ENCODE peak calls at places on chromosome 11, in seven cellular contexts. E is endothelial cell; M is stimulated activated CD8-positive, alpha-beta memory T cell treated with anti-CD3 and anti-CD28 coated beads, Interleukin-2, amount 100 ng/mL, for 1 hour; T is Peyer's patch; R is activated T-cell treated with anti-CD3 and anti-CD28 coated beads for 1 hour; S is non-pigmented ciliary epithelial cell; Z is gastrocnemius medialis. Q is an unnamed sample.

GRCh38 chr11:62431171-62431895 is 12.5 kb downstream of the SCGB1A1 start:
- DNase-seq in E (no peak), M (no peak), T (no peak), R (no peak), S (peak), Z (no peak), Q (no peak)

GRCh38 chr11:121965330-121965729 is 150.7 kb downstream of the BLID start:
- DNase-seq in E (no peak), M (no peak), T (no peak), R (no peak), S (peak), Z (no peak), Q (no peak)

GRCh38 chr11:62392944-62393628 is 25.7 kb upstream of the SCGB1A1 start:
- DNase-seq in E (no peak), M (peak), T (no peak), R (no peak), S (no peak), Z (no peak), Q (no peak)

GRCh38 chr11:66334605-66335442 is 1.4 kb downstream of the RIN1 start:
- DNase-seq in E (no peak), M (no peak), T (no peak), R (no peak), S (no peak), Z (no peak), Q (no peak)

GRCh38 chr11:4546876-4547275 is 1.9 kb downstream of the OR52M1 start:
- DNase-seq in E (no peak), M (no peak), T (no peak), R (no peak), S (no peak), Z (no peak), Q (no peak)

GRCh38 chr11:111637885-111638284 is 35.6 kb downstream of the SIK2 start:
- DNase-seq in E (no peak), M (no peak), T (no peak), R (no peak), S (no peak), Z (no peak), Q (no peak)

GRCh38 chr11:114262681-114263509 is 33.3 kb upstream of the NNMT start:
- DNase-seq in E (peak), M (no peak), T (peak), R (no peak), S (no peak), Z (peak), Q (no peak)

GRCh38 chr11:44963071-44963575 is 12.4 kb upstream of the TP53I11 start:
- DNase-seq in E (no peak), M (no peak), T (peak), R (no peak), S (no peak), Z (no peak), Q (no peak)

Q was measured in esophagus squamous epithelium.